ENCODE peak calls at places on chromosome 21, in seven cellular contexts. One of them, this sample, is unnamed.

GRCh38 chr21:44285547-44285992 is at the start of gene AIRE:
- DNase-seq in IMR-90: peak
- DNase-seq in trophoblast cell: peak
- DNase-seq in mesendoderm: peak
- DNase-seq in neuronal stem cell: no peak
- DNase-seq in H1: no peak
- DNase-seq in H9: no peak
- DNase-seq in this sample: peak

GRCh38 chr21:23394458-23394857 is 2212.8 kb downstream of the MRPL39 start:
- DNase-seq in IMR-90: no peak
- DNase-seq in trophoblast cell: no peak
- DNase-seq in mesendoderm: no peak
- DNase-seq in neuronal stem cell: no peak
- DNase-seq in H1: no peak
- DNase-seq in H9: no peak
- DNase-seq in this sample: no peak

GRCh38 chr21:27466175-27466574 is 499.3 kb upstream of the ADAMTS5 start:
- DNase-seq in IMR-90: no peak
- DNase-seq in trophoblast cell: no peak
- DNase-seq in mesendoderm: peak
- DNase-seq in neuronal stem cell: no peak
- DNase-seq in H1: no peak
- DNase-seq in H9: no peak
- DNase-seq in this sample: no peak

GRCh38 chr21:14306143-14306907 is 76.6 kb downstream of the HSPA13 start:
- DNase-seq in IMR-90: peak
- DNase-seq in trophoblast cell: peak
- DNase-seq in mesendoderm: peak
- DNase-seq in neuronal stem cell: no peak
- DNase-seq in H1: no peak
- DNase-seq in H9: no peak
- DNase-seq in this sample: no peak

GRCh38 chr21:27134513-27134912 is 167.6 kb upstream of the ADAMTS5 start:
- DNase-seq in IMR-90: peak
- DNase-seq in trophoblast cell: no peak
- DNase-seq in mesendoderm: no peak
- DNase-seq in neuronal stem cell: no peak
- DNase-seq in H1: no peak
- DNase-seq in H9: no peak
- DNase-seq in this sample: peak

GRCh38 chr21:8993284-8993942 is 1528.0 kb upstream of the TPTE start:
- DNase-seq in IMR-90: no peak
- DNase-seq in trophoblast cell: no peak
- DNase-seq in mesendoderm: no peak
- DNase-seq in neuronal stem cell: no peak
- DNase-seq in H1: no peak
- DNase-seq in H9: no peak
- DNase-seq in this sample: no peak

GRCh38 chr21:32474179-32475059 is 61.9 kb downstream of the EVA1C start:
- DNase-seq in IMR-90: no peak
- DNase-seq in trophoblast cell: no peak
- DNase-seq in mesendoderm: no peak
- DNase-seq in neuronal stem cell: no peak
- DNase-seq in H1: no peak
- DNase-seq in H9: peak
- DNase-seq in this sample: no peak

GRCh38 chr21:45078877-45079281 is 4.5 kb downstream of the ADARB1 start:
- DNase-seq in IMR-90: peak
- DNase-seq in trophoblast cell: peak
- DNase-seq in mesendoderm: no peak
- DNase-seq in neuronal stem cell: no peak
- DNase-seq in H1: no peak
- DNase-seq in H9: no peak
- DNase-seq in this sample: peak

GRCh38 chr21:16454371-16454770 is 724.6 kb downstream of the USP25 start:
- DNase-seq in IMR-90: no peak
- DNase-seq in trophoblast cell: no peak
- DNase-seq in mesendoderm: no peak
- DNase-seq in neuronal stem cell: no peak
- DNase-seq in H1: no peak
- DNase-seq in H9: no peak
- DNase-seq in this sample: peak

GRCh38 chr21:29205988-29206387 is 75.5 kb downstream of the MAP3K7CL start:
- DNase-seq in IMR-90: no peak
- DNase-seq in trophoblast cell: no peak
- DNase-seq in mesendoderm: no peak
- DNase-seq in neuronal stem cell: no peak
- DNase-seq in H1: no peak
- DNase-seq in H9: no peak
- DNase-seq in this sample: no peak

GRCh38 chr21:29798840-29799239 is 141.0 kb downstream of the GRIK1 start:
- DNase-seq in IMR-90: no peak
- DNase-seq in trophoblast cell: peak
- DNase-seq in mesendoderm: peak
- DNase-seq in neuronal stem cell: no peak
- DNase-seq in H1: no peak
- DNase-seq in H9: no peak
- DNase-seq in this sample: no peak

GRCh38 chr21:9839011-9839661 is 682.2 kb upstream of the TPTE start:
- DNase-seq in IMR-90: no peak
- DNase-seq in trophoblast cell: no peak
- DNase-seq in mesendoderm: no peak
- DNase-seq in neuronal stem cell: no peak
- DNase-seq in H1: no peak
- DNase-seq in H9: peak
- DNase-seq in this sample: no peak

GRCh38 chr21:39715804-39716397 is 29.1 kb upstream of the IGSF5 start:
- DNase-seq in IMR-90: peak
- DNase-seq in trophoblast cell: peak
- DNase-seq in mesendoderm: peak
- DNase-seq in neuronal stem cell: peak
- DNase-seq in H1: peak
- DNase-seq in H9: peak
- DNase-seq in this sample: peak

GRCh38 chr21:41143596-41144325 is 24.2 kb upstream of the BACE2 start:
- DNase-seq in IMR-90: no peak
- DNase-seq in trophoblast cell: no peak
- DNase-seq in mesendoderm: no peak
- DNase-seq in neuronal stem cell: no peak
- DNase-seq in H1: no peak
- DNase-seq in H9: no peak
- DNase-seq in this sample: no peak

GRCh38 chr21:32459972-32460371 is 47.5 kb downstream of the EVA1C start:
- DNase-seq in IMR-90: peak
- DNase-seq in trophoblast cell: no peak
- DNase-seq in mesendoderm: no peak
- DNase-seq in neuronal stem cell: no peak
- DNase-seq in H1: no peak
- DNase-seq in H9: no peak
- DNase-seq in this sample: no peak

GRCh38 chr21:44927587-44928461 is 7.1 kb upstream of the ITGB2 start:
- DNase-seq in IMR-90: peak
- DNase-seq in trophoblast cell: peak
- DNase-seq in mesendoderm: peak
- DNase-seq in neuronal stem cell: no peak
- DNase-seq in H1: no peak
- DNase-seq in H9: peak
- DNase-seq in this sample: peak

GRCh38 chr21:26794597-26795397 is 50.4 kb downstream of the ADAMTS1 start:
- DNase-seq in IMR-90: peak
- DNase-seq in trophoblast cell: no peak
- DNase-seq in mesendoderm: no peak
- DNase-seq in neuronal stem cell: no peak
- DNase-seq in H1: no peak
- DNase-seq in H9: no peak
- DNase-seq in this sample: no peak

GRCh38 chr21:28550057-28550825 is 442.4 kb downstream of the LTN1 start:
- DNase-seq in IMR-90: peak
- DNase-seq in trophoblast cell: no peak
- DNase-seq in mesendoderm: no peak
- DNase-seq in neuronal stem cell: no peak
- DNase-seq in H1: no peak
- DNase-seq in H9: no peak
- DNase-seq in this sample: no peak

GRCh38 chr21:44485254-44485793 is 30.0 kb downstream of the LRRC3 start:
- DNase-seq in IMR-90: peak
- DNase-seq in trophoblast cell: peak
- DNase-seq in mesendoderm: peak
- DNase-seq in neuronal stem cell: peak
- DNase-seq in H1: peak
- DNase-seq in H9: peak
- DNase-seq in this sample: peak

GRCh38 chr21:28856588-28857250 is 136.0 kb downstream of the LTN1 start:
- DNase-seq in IMR-90: no peak
- DNase-seq in trophoblast cell: no peak
- DNase-seq in mesendoderm: peak
- DNase-seq in neuronal stem cell: peak
- DNase-seq in H1: no peak
- DNase-seq in H9: peak
- DNase-seq in this sample: no peak

GRCh38 chr21:26171310-26172100 is 935 bp upstream of the APP start:
- DNase-seq in IMR-90: no peak
- DNase-seq in trophoblast cell: no peak
- DNase-seq in mesendoderm: no peak
- DNase-seq in neuronal stem cell: no peak
- DNase-seq in H1: no peak
- DNase-seq in H9: no peak
- DNase-seq in this sample: no peak

GRCh38 chr21:20949884-20950283 is 48.3 kb upstream of the NCAM2 start:
- DNase-seq in IMR-90: no peak
- DNase-seq in trophoblast cell: no peak
- DNase-seq in mesendoderm: no peak
- DNase-seq in neuronal stem cell: no peak
- DNase-seq in H1: no peak
- DNase-seq in H9: no peak
- DNase-seq in this sample: no peak

GRCh38 chr21:27759820-27760219 is 792.9 kb upstream of the ADAMTS5 start:
- DNase-seq in IMR-90: no peak
- DNase-seq in trophoblast cell: peak
- DNase-seq in mesendoderm: peak
- DNase-seq in neuronal stem cell: no peak
- DNase-seq in H1: no peak
- DNase-seq in H9: peak
- DNase-seq in this sample: no peak

GRCh38 chr21:19557488-19557887 is 1153.9 kb upstream of the TMPRSS15 start:
- DNase-seq in IMR-90: no peak
- DNase-seq in trophoblast cell: no peak
- DNase-seq in mesendoderm: no peak
- DNase-seq in neuronal stem cell: no peak
- DNase-seq in H1: no peak
- DNase-seq in H9: no peak
- DNase-seq in this sample: no peak

GRCh38 chr21:16308269-16308668 is 578.5 kb downstream of the USP25 start:
- DNase-seq in IMR-90: peak
- DNase-seq in trophoblast cell: no peak
- DNase-seq in mesendoderm: no peak
- DNase-seq in neuronal stem cell: no peak
- DNase-seq in H1: no peak
- DNase-seq in H9: no peak
- DNase-seq in this sample: peak

GRCh38 chr21:15841856-15842564 is 112.2 kb downstream of the USP25 start:
- DNase-seq in IMR-90: peak
- DNase-seq in trophoblast cell: peak
- DNase-seq in mesendoderm: no peak
- DNase-seq in neuronal stem cell: no peak
- DNase-seq in H1: no peak
- DNase-seq in H9: no peak
- DNase-seq in this sample: peak

GRCh38 chr21:10521091-10521598 is at the start of gene TPTE:
- DNase-seq in IMR-90: no peak
- DNase-seq in trophoblast cell: peak
- DNase-seq in mesendoderm: no peak
- DNase-seq in neuronal stem cell: no peak
- DNase-seq in H1: no peak
- DNase-seq in H9: no peak
- DNase-seq in this sample: no peak

GRCh38 chr21:27464643-27465042 is 497.8 kb upstream of the ADAMTS5 start:
- DNase-seq in IMR-90: no peak
- DNase-seq in trophoblast cell: no peak
- DNase-seq in mesendoderm: no peak
- DNase-seq in neuronal stem cell: no peak
- DNase-seq in H1: no peak
- DNase-seq in H9: no peak
- DNase-seq in this sample: no peak

GRCh38 chr21:45039309-45040113 is 34.9 kb upstream of the ADARB1 start:
- DNase-seq in IMR-90: no peak
- DNase-seq in trophoblast cell: no peak
- DNase-seq in mesendoderm: no peak
- DNase-seq in neuronal stem cell: no peak
- DNase-seq in H1: no peak
- DNase-seq in H9: no peak
- DNase-seq in this sample: no peak

GRCh38 chr21:34105947-34106541 is 32.7 kb downstream of the MRPS6 start:
- DNase-seq in IMR-90: no peak
- DNase-seq in trophoblast cell: peak
- DNase-seq in mesendoderm: no peak
- DNase-seq in neuronal stem cell: no peak
- DNase-seq in H1: no peak
- DNase-seq in H9: no peak
- DNase-seq in this sample: no peak
- H3K18ac ChIP-seq in IMR-90: no peak
- H3K18ac ChIP-seq in trophoblast cell: no peak
- H3K18ac ChIP-seq in mesendoderm: no peak
- H3K18ac ChIP-seq in neuronal stem cell: no peak
- H3K18ac ChIP-seq in H1: no peak
- H3K18ac ChIP-seq in H9: no peak
- H3K18ac ChIP-seq in this sample: no peak

DNA sequence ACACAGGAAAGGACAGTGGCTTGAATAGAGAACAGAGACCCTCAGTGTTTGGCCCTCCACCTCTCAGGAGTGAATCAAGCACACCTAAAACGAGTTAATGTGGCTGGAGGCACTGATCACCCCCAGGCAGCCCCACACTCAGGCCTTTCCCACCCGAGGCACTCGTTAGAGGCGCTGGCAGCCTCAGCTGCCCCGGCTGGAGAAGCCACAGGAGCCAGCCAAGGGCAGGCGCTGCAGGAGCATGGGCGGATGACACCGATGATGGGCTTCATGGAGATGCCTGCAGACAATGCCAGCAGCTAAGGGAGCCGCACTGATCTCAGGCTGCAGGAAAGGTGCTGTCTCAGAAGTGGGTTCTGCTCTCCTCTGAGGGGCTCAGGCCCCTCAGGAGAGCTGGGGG is 24.1 kb upstream of the ABCG1 start:
- DNase-seq in IMR-90: no peak
- DNase-seq in trophoblast cell: no peak
- DNase-seq in mesendoderm: no peak
- DNase-seq in neuronal stem cell: no peak
- DNase-seq in H1: no peak
- DNase-seq in H9: no peak
- DNase-seq in this sample: no peak
- H2BK5ac ChIP-seq in IMR-90: no peak
- H2BK5ac ChIP-seq in trophoblast cell: no peak
- H2BK5ac ChIP-seq in mesendoderm: no peak
- H2BK5ac ChIP-seq in neuronal stem cell: no peak
- H2BK5ac ChIP-seq in H1: no peak
- H2BK5ac ChIP-seq in H9: no peak
- H2BK5ac ChIP-seq in this sample: no peak

GRCh38 chr21:37815893-37816292 is 100.4 kb downstream of the KCNJ6 start:
- DNase-seq in IMR-90: no peak
- DNase-seq in trophoblast cell: no peak
- DNase-seq in mesendoderm: no peak
- DNase-seq in neuronal stem cell: no peak
- DNase-seq in H1: no peak
- DNase-seq in H9: no peak
- DNase-seq in this sample: no peak
- H3K18ac ChIP-seq in IMR-90: no peak
- H3K18ac ChIP-seq in trophoblast cell: no peak
- H3K18ac ChIP-seq in mesendoderm: no peak
- H3K18ac ChIP-seq in neuronal stem cell: no peak
- H3K18ac ChIP-seq in H1: no peak
- H3K18ac ChIP-seq in H9: no peak
- H3K18ac ChIP-seq in this sample: peak

GRCh38 chr21:42308161-42308913 is 6.9 kb downstream of the TFF3 start:
- DNase-seq in IMR-90: no peak
- DNase-seq in trophoblast cell: no peak
- DNase-seq in mesendoderm: no peak
- DNase-seq in neuronal stem cell: no peak
- DNase-seq in H1: no peak
- DNase-seq in H9: no peak
- DNase-seq in this sample: no peak
- H2BK5ac ChIP-seq in IMR-90: no peak
- H2BK5ac ChIP-seq in trophoblast cell: no peak
- H2BK5ac ChIP-seq in mesendoderm: no peak
- H2BK5ac ChIP-seq in neuronal stem cell: no peak
- H2BK5ac ChIP-seq in H1: no peak
- H2BK5ac ChIP-seq in H9: no peak
- H2BK5ac ChIP-seq in this sample: no peak

This sample was measured in mesenchymal stem cell.